ENCODE peak calls at places on chromosome 15, in five cellular contexts. D is GM12878, Q is neuronal stem cell, Z is RWPE1, C is left ventricle myocardium inferior. N is an unnamed sample.

GRCh38 chr15:66275352-66275751 is 18.0 kb upstream of the DIS3L start:
- DNase-seq in D (no peak), Q (no peak), Z (no peak), C (no peak), N (no peak)

GRCh38 chr15:71011503-71012155 is 103.6 kb upstream of the THSD4 start:
- DNase-seq in D (no peak), Q (peak), Z (peak), C (no peak), N (no peak)

GRCh38 chr15:86076468-86076867 is 3.2 kb upstream of the AGBL1 start:
- DNase-seq in D (no peak), Q (no peak), Z (no peak), C (no peak), N (no peak)

GRCh38 chr15:36809380-36809779 is 230.0 kb downstream of the CDIN1 start:
- DNase-seq in D (no peak), Q (no peak), Z (no peak), C (no peak), N (no peak)

GRCh38 chr15:86685263-86685662 is 605.6 kb downstream of the AGBL1 start:
- DNase-seq in D (no peak), Q (no peak), Z (no peak), C (no peak), N (no peak)

GRCh38 chr15:21261965-21262850 is 178.1 kb downstream of the POTEB3 start:
- DNase-seq in D (no peak), Q (no peak), Z (no peak), C (peak), N (peak)

GRCh38 chr15:83810110-83810509 is 156.2 kb downstream of the ADAMTSL3 start:
- DNase-seq in D (no peak), Q (no peak), Z (peak), C (no peak), N (no peak)

GRCh38 chr15:100242989-100243388 is 98.8 kb downstream of the ADAMTS17 start:
- DNase-seq in D (no peak), Q (no peak), Z (no peak), C (no peak), N (no peak)

GRCh38 chr15:51647128-51647562 is 24.6 kb upstream of the DMXL2 start:
- DNase-seq in D (no peak), Q (no peak), Z (peak), C (peak), N (no peak)

GRCh38 chr15:73965730-73966103 is 26.4 kb downstream of the STOML1 start:
- DNase-seq in D (no peak), Q (no peak), Z (no peak), C (no peak), N (no peak)

GRCh38 chr15:71542836-71543235 is 267.5 kb upstream of the NR2E3 start:
- DNase-seq in D (no peak), Q (no peak), Z (no peak), C (no peak), N (no peak)

GRCh38 chr15:90680371-90680935 is 36.7 kb upstream of the BLM start:
- DNase-seq in D (no peak), Q (no peak), Z (peak), C (no peak), N (no peak)

GRCh38 chr15:46652256-46652655 is 1017.4 kb downstream of the SQOR start:
- DNase-seq in D (no peak), Q (peak), Z (no peak), C (no peak), N (no peak)

GRCh38 chr15:60941448-60941847 is 287.7 kb downstream of the RORA start:
- DNase-seq in D (no peak), Q (no peak), Z (peak), C (no peak), N (no peak)

GRCh38 chr15:81432179-81432578 is 58.2 kb upstream of the TMC3 start:
- DNase-seq in D (no peak), Q (no peak), Z (no peak), C (no peak), N (no peak)

GRCh38 chr15:26376243-26376642 is 396.6 kb downstream of the GABRB3 start:
- DNase-seq in D (no peak), Q (no peak), Z (no peak), C (no peak), N (no peak)

GRCh38 chr15:67303490-67304363 is 49.1 kb downstream of the IQCH start:
- DNase-seq in D (peak), Q (no peak), Z (peak), C (no peak), N (no peak)

GRCh38 chr15:34239151-34239761 is 14.4 kb downstream of the EMC4 start:
- DNase-seq in D (no peak), Q (no peak), Z (peak), C (no peak), N (no peak)

GRCh38 chr15:95760508-95760907 is 570.0 kb upstream of the NR2F2 start:
- DNase-seq in D (no peak), Q (peak), Z (no peak), C (no peak), N (no peak)

GRCh38 chr15:66498501-66499386 is 1.2 kb upstream of the SNAPC5 start:
- DNase-seq in D (no peak), Q (no peak), Z (no peak), C (no peak), N (no peak)

GRCh38 chr15:85941186-85941855 is 138.3 kb upstream of the AGBL1 start:
- DNase-seq in D (no peak), Q (no peak), Z (peak), C (no peak), N (no peak)

GRCh38 chr15:52789601-52790165 is 453 bp downstream of the ONECUT1 start:
- DNase-seq in D (no peak), Q (peak), Z (no peak), C (no peak), N (no peak)

GRCh38 chr15:57220220-57220619 is 156.1 kb upstream of the CGNL1 start:
- DNase-seq in D (no peak), Q (no peak), Z (no peak), C (no peak), N (no peak)

GRCh38 chr15:57861039-57861638 is 154.6 kb downstream of the POLR2M start:
- DNase-seq in D (peak), Q (peak), Z (peak), C (no peak), N (no peak)

GRCh38 chr15:70617076-70617910 is 146.1 kb downstream of the UACA start:
- DNase-seq in D (no peak), Q (no peak), Z (no peak), C (no peak), N (no peak)

GRCh38 chr15:100206643-100207042 is 135.1 kb downstream of the ADAMTS17 start:
- DNase-seq in D (no peak), Q (no peak), Z (no peak), C (no peak), N (no peak)

GRCh38 chr15:35886765-35887164 is 340.8 kb upstream of the DPH6 start:
- DNase-seq in D (no peak), Q (no peak), Z (peak), C (no peak), N (no peak)

GRCh38 chr15:28114114-28114455 is 15.0 kb upstream of the OCA2 start:
- DNase-seq in D (no peak), Q (no peak), Z (no peak), C (no peak), N (no peak)

GRCh38 chr15:69417581-69417980 is 3.4 kb downstream of the KIF23 start:
- DNase-seq in D (no peak), Q (no peak), Z (no peak), C (no peak), N (no peak)
- H3K27ac ChIP-seq in D (no peak), Q (no peak), Z (no peak), C (no peak), N (no peak)

DNA sequence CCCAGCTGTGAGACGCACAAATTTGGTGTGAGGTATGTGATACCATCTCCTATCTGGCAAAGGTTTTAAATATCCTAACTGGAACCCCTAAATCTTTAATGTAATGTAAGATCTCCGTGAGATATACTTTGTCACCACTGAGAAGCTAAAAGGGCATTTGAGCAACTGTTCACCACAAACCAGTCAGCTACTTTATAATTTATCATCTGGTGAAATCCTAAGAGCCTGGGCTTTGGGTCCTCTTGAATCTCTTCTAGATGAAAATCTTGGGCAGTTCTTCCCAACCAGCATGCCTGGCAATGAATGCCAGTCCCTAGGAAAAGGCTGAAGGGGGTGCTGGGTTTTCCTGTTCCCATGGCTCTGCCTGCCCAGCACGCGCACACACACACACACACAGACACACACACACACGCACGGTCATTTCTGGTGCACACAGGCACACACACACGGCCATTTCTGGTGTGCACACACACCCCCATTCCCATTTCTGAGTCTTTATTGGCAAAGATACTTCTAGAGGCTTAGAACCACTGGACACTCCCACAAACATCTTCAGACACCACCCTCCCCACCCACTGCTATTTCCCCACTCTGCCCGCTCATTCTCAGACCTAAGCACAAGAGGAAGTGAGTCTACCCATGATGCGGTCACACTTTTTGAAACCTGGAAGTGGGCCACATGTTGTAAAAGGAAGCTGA is 72.6 kb downstream of the MYO1E start:
- DNase-seq in D (peak), Q (no peak), Z (peak), C (peak), N (peak)
- H3K27ac ChIP-seq in D (peak), Q (no peak), Z (peak), C (peak), N (peak)

GRCh38 chr15:62928242-62928995 is 114.1 kb upstream of the TPM1 start:
- DNase-seq in D (no peak), Q (no peak), Z (peak), C (no peak), N (no peak)
- H3K27ac ChIP-seq in D (no peak), Q (no peak), Z (peak), C (peak), N (no peak)

DNA sequence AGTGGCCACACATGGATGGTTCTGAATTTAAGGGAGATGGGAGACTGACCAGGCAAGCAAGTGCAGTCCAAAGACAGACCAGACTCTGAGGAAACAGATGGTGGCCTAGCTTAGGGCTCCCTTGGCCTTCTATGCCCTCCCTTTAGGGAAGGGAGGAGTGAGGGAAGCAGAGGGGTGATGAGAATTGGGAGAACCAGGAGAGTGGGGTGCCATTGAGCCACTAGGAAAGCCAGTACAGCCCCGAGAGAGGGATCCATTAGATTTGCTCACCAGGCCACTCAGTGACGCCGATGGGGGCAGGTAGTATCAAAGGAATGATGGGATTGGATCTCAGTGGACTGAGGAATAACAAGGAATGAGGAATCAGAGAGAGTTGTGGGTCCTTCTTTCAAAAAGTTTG is 30.4 kb upstream of the HERC1 start:
- DNase-seq in D (no peak), Q (no peak), Z (no peak), C (no peak), N (no peak)
- H3K27ac ChIP-seq in D (no peak), Q (no peak), Z (no peak), C (no peak), N (no peak)

GRCh38 chr15:98755781-98756180 is 107.4 kb downstream of the IGF1R start:
- DNase-seq in D (no peak), Q (no peak), Z (no peak), C (no peak), N (no peak)

GRCh38 chr15:98751767-98752166 is 103.4 kb downstream of the IGF1R start:
- DNase-seq in D (no peak), Q (no peak), Z (no peak), C (no peak), N (no peak)

GRCh38 chr15:98755138-98755537 is 106.8 kb downstream of the IGF1R start:
- DNase-seq in D (no peak), Q (no peak), Z (peak), C (no peak), N (no peak)

GRCh38 chr15:98753726-98754125 is 105.4 kb downstream of the IGF1R start:
- DNase-seq in D (no peak), Q (peak), Z (no peak), C (no peak), N (no peak)

GRCh38 chr15:98754283-98755022 is 106.1 kb downstream of the IGF1R start:
- DNase-seq in D (no peak), Q (peak), Z (no peak), C (no peak), N (no peak)
- H3K27ac ChIP-seq in D (no peak), Q (peak), Z (peak), C (peak), N (no peak)